ENCODE peak calls at places on chromosomes 6 and 20, in ten cellular contexts. Z is AG09309, M is ovary, I is activated B cell treated with CpG ODN at 0.5 μM for 24 hours, R is IMR-90, V is choroid plexus epithelial cell, G is endothelial cell, H is HFF-Myc, A is neural crest cell, N is WTC11. S is an unnamed sample.

GRCh38 chr6:22765015-22765414 is 195.6 kb downstream of the HDGFL1 start:
- DNase-seq in Z (no peak), M (no peak), I (no peak), R (peak), V (peak), G (no peak), H (no peak), A (no peak), N (no peak), S (no peak)

GRCh38 chr20:22805219-22805618 is 220.8 kb upstream of the FOXA2 start:
- DNase-seq in Z (peak), M (no peak), I (no peak), R (peak), V (peak), G (peak), H (no peak), A (no peak), N (peak), S (no peak)

GRCh38 chr20:59808729-59809381 is 124.6 kb downstream of the SYCP2 start:
- DNase-seq in Z (no peak), M (no peak), I (no peak), R (no peak), V (no peak), G (no peak), H (no peak), A (no peak), N (no peak), S (no peak)

GRCh38 chr6:1001655-1002349 is 308.9 kb upstream of the EXOC2 start:
- DNase-seq in Z (no peak), M (no peak), I (no peak), R (no peak), V (no peak), G (no peak), H (no peak), A (no peak), N (no peak), S (no peak)

GRCh38 chr6:42086046-42086664 is 35.8 kb downstream of the TAF8 start:
- DNase-seq in Z (no peak), M (no peak), I (no peak), R (no peak), V (peak), G (no peak), H (no peak), A (no peak), N (peak), S (no peak)

GRCh38 chr20:51481311-51481997 is 61.1 kb downstream of the NFATC2 start:
- DNase-seq in Z (no peak), M (no peak), I (no peak), R (no peak), V (no peak), G (peak), H (no peak), A (no peak), N (no peak), S (peak)

GRCh38 chr6:162509821-162510220 is 217.7 kb downstream of the PRKN start:
- DNase-seq in Z (no peak), M (no peak), I (no peak), R (no peak), V (no peak), G (no peak), H (no peak), A (no peak), N (no peak), S (no peak)

GRCh38 chr6:167898673-167899311 is 72.1 kb downstream of the AFDN start:
- DNase-seq in Z (peak), M (no peak), I (no peak), R (peak), V (peak), G (no peak), H (no peak), A (no peak), N (no peak), S (no peak)

GRCh38 chr20:53608456-53609413 is 15.1 kb upstream of the ZNF217 start:
- DNase-seq in Z (no peak), M (peak), I (no peak), R (no peak), V (peak), G (no peak), H (no peak), A (no peak), N (no peak), S (no peak)

GRCh38 chr20:41664584-41664983 is 46.4 kb upstream of the CHD6 start:
- DNase-seq in Z (no peak), M (no peak), I (no peak), R (peak), V (peak), G (no peak), H (no peak), A (no peak), N (no peak), S (no peak)

GRCh38 chr6:21634582-21634981 is 41.0 kb downstream of the SOX4 start:
- DNase-seq in Z (peak), M (no peak), I (no peak), R (peak), V (peak), G (no peak), H (peak), A (no peak), N (no peak), S (peak)

GRCh38 chr6:105077592-105078463 is 102.0 kb downstream of the POPDC3 start:
- DNase-seq in Z (peak), M (no peak), I (no peak), R (peak), V (peak), G (no peak), H (peak), A (no peak), N (no peak), S (no peak)

GRCh38 chr6:137763861-137764260 is 103.2 kb upstream of the TNFAIP3 start:
- DNase-seq in Z (no peak), M (no peak), I (no peak), R (no peak), V (no peak), G (no peak), H (no peak), A (no peak), N (no peak), S (no peak)

GRCh38 chr6:98124176-98124575 is 710.2 kb upstream of the POU3F2 start:
- DNase-seq in Z (no peak), M (no peak), I (no peak), R (no peak), V (no peak), G (no peak), H (no peak), A (no peak), N (no peak), S (no peak)

GRCh38 chr6:143896096-143896880 is 32.0 kb downstream of the ZC2HC1B start:
- DNase-seq in Z (no peak), M (no peak), I (no peak), R (no peak), V (no peak), G (no peak), H (no peak), A (no peak), N (no peak), S (peak)

GRCh38 chr6:125872259-125872921 is 81.6 kb downstream of the NCOA7 start:
- DNase-seq in Z (no peak), M (no peak), I (no peak), R (peak), V (peak), G (no peak), H (no peak), A (no peak), N (no peak), S (no peak)

GRCh38 chr6:141675957-141676356 is 456.8 kb upstream of the GJE1 start:
- DNase-seq in Z (no peak), M (no peak), I (no peak), R (peak), V (peak), G (no peak), H (no peak), A (no peak), N (no peak), S (no peak)

GRCh38 chr6:68144667-68145066 is 490.4 kb upstream of the ADGRB3 start:
- DNase-seq in Z (no peak), M (no peak), I (no peak), R (no peak), V (no peak), G (no peak), H (no peak), A (no peak), N (no peak), S (no peak)

GRCh38 chr20:51899674-51900073 is 97.4 kb upstream of the SALL4 start:
- DNase-seq in Z (no peak), M (no peak), I (no peak), R (no peak), V (no peak), G (no peak), H (no peak), A (no peak), N (no peak), S (no peak)

GRCh38 chr20:4508773-4509172 is 212.9 kb upstream of the PRND start:
- DNase-seq in Z (no peak), M (no peak), I (no peak), R (no peak), V (no peak), G (no peak), H (no peak), A (no peak), N (no peak), S (no peak)

GRCh38 chr6:119333707-119334295 is 15.8 kb downstream of the MAN1A1 start:
- DNase-seq in Z (no peak), M (no peak), I (no peak), R (no peak), V (peak), G (no peak), H (no peak), A (no peak), N (no peak), S (no peak)

GRCh38 chr6:40482532-40482931 is 104.6 kb downstream of the LRFN2 start:
- DNase-seq in Z (no peak), M (no peak), I (no peak), R (no peak), V (no peak), G (no peak), H (no peak), A (peak), N (peak), S (no peak)

GRCh38 chr6:9398794-9399373 is 963.5 kb upstream of the SLC35B3 start:
- DNase-seq in Z (no peak), M (no peak), I (no peak), R (no peak), V (peak), G (no peak), H (no peak), A (no peak), N (peak), S (no peak)

GRCh38 chr6:30926644-30927043 is 5.3 kb downstream of the SFTA2 start:
- DNase-seq in Z (no peak), M (no peak), I (no peak), R (no peak), V (peak), G (no peak), H (no peak), A (no peak), N (no peak), S (peak)

GRCh38 chr20:8790442-8791074 is 278.3 kb upstream of the PLCB4 start:
- DNase-seq in Z (no peak), M (no peak), I (no peak), R (peak), V (peak), G (peak), H (no peak), A (peak), N (peak), S (peak)

GRCh38 chr6:160030103-160030502 is 61.2 kb downstream of the IGF2R start:
- DNase-seq in Z (peak), M (peak), I (no peak), R (peak), V (peak), G (no peak), H (peak), A (no peak), N (no peak), S (no peak)

GRCh38 chr6:169428532-169428931 is 174.9 kb upstream of the THBS2 start:
- DNase-seq in Z (no peak), M (peak), I (no peak), R (no peak), V (peak), G (no peak), H (no peak), A (no peak), N (no peak), S (no peak)

GRCh38 chr6:54419885-54420284 is 111.6 kb downstream of the TINAG start:
- DNase-seq in Z (peak), M (no peak), I (no peak), R (peak), V (peak), G (no peak), H (peak), A (no peak), N (no peak), S (no peak)

GRCh38 chr6:132530293-132530974 is 7.6 kb upstream of the TAAR9 start:
- DNase-seq in Z (peak), M (peak), I (no peak), R (peak), V (peak), G (peak), H (peak), A (peak), N (peak), S (peak)

GRCh38 chr6:148943451-148943850 is 196.6 kb downstream of the UST start:
- DNase-seq in Z (peak), M (no peak), I (no peak), R (peak), V (peak), G (no peak), H (no peak), A (no peak), N (no peak), S (no peak)

GRCh38 chr6:143301204-143301603 is 149.3 kb downstream of the ADAT2 start:
- DNase-seq in Z (no peak), M (no peak), I (no peak), R (no peak), V (no peak), G (no peak), H (no peak), A (no peak), N (no peak), S (no peak)

GRCh38 chr6:79536615-79536968 is 638 bp downstream of the LCA5 start:
- DNase-seq in Z (no peak), M (peak), I (no peak), R (peak), V (peak), G (no peak), H (no peak), A (peak), N (no peak), S (peak)

GRCh38 chr20:38170914-38171300 is 5.8 kb upstream of the TGM2 start:
- DNase-seq in Z (no peak), M (no peak), I (no peak), R (no peak), V (no peak), G (no peak), H (no peak), A (no peak), N (no peak), S (no peak)

GRCh38 chr20:38171301-38172010 is 6.4 kb upstream of the TGM2 start:
- DNase-seq in Z (no peak), M (no peak), I (no peak), R (peak), V (no peak), G (no peak), H (no peak), A (no peak), N (no peak), S (no peak)

GRCh38 chr20:38175221-38176030 is 10.4 kb upstream of the TGM2 start:
- DNase-seq in Z (no peak), M (no peak), I (no peak), R (no peak), V (no peak), G (no peak), H (no peak), A (no peak), N (no peak), S (no peak)

GRCh38 chr20:38172344-38172743 is 7.3 kb upstream of the TGM2 start:
- DNase-seq in Z (no peak), M (no peak), I (no peak), R (peak), V (peak), G (no peak), H (no peak), A (no peak), N (no peak), S (no peak)

GRCh38 chr20:38173237-38174156 is 8.4 kb upstream of the TGM2 start:
- DNase-seq in Z (peak), M (no peak), I (no peak), R (peak), V (peak), G (no peak), H (peak), A (no peak), N (no peak), S (peak)
- TF ChIP-seq CTCF in Z (peak), M (no peak), I (no peak), R (peak), V (peak), G (no peak), H (no peak), A (no peak), N (no peak), S (no peak)

GRCh38 chr20:61918548-61918947 is 147.1 kb downstream of the TAF4 start:
- DNase-seq in Z (no peak), M (no peak), I (no peak), R (no peak), V (no peak), G (no peak), H (no peak), A (no peak), N (peak), S (no peak)
- TF ChIP-seq CTCF in Z (peak), M (no peak), I (no peak), R (no peak), V (no peak), G (no peak), H (no peak), A (peak), N (peak), S (no peak)

GRCh38 chr6:75109757-75110156 is 96.1 kb downstream of the COL12A1 start:
- DNase-seq in Z (no peak), M (no peak), I (no peak), R (peak), V (no peak), G (no peak), H (no peak), A (no peak), N (no peak), S (no peak)
- TF ChIP-seq CTCF in Z (no peak), M (no peak), I (no peak), R (no peak), V (no peak), G (no peak), H (no peak), A (no peak), N (no peak), S (no peak)

GRCh38 chr20:40486297-40486696 is 202.7 kb downstream of the MAFB start:
- DNase-seq in Z (no peak), M (no peak), I (no peak), R (no peak), V (no peak), G (no peak), H (no peak), A (no peak), N (no peak), S (no peak)

GRCh38 chr20:40481743-40482458 is 207.1 kb downstream of the MAFB start:
- DNase-seq in Z (no peak), M (no peak), I (no peak), R (no peak), V (peak), G (no peak), H (no peak), A (no peak), N (no peak), S (no peak)

GRCh38 chr20:40477805-40478204 is 211.2 kb downstream of the MAFB start:
- DNase-seq in Z (no peak), M (no peak), I (no peak), R (no peak), V (peak), G (no peak), H (no peak), A (no peak), N (no peak), S (no peak)

GRCh38 chr20:40481337-40481736 is 207.7 kb downstream of the MAFB start:
- DNase-seq in Z (no peak), M (no peak), I (no peak), R (no peak), V (peak), G (no peak), H (peak), A (no peak), N (no peak), S (no peak)
- TF ChIP-seq CTCF in Z (no peak), M (no peak), I (no peak), R (no peak), V (no peak), G (no peak), H (no peak), A (no peak), N (no peak), S (no peak)

DNA sequence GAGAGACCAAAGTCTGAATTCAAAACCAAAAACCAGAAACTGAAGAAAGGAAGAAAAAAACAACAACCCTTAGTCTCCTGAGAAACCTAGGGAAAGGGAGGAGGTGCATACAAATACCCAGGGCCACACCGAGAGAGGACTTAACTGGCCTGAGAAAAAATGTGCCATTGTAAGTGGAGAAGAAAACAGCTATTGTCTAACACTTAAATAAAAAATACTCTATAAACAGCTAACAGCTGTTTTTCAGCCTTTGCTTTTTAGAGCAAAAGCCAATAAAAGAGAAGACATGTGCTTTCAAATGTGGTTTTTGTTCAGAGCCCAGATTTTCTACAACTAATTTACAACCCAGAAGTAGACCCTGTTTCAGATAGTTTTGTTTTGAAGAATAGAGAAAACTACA is 56.0 kb upstream of the SLC22A16 start:
- DNase-seq in Z (no peak), M (no peak), I (no peak), R (no peak), V (no peak), G (no peak), H (no peak), A (no peak), N (no peak), S (no peak)
- TF ChIP-seq CTCF in Z (no peak), M (no peak), I (no peak), R (no peak), V (no peak), G (no peak), H (no peak), A (no peak), N (no peak), S (no peak)

DNA sequence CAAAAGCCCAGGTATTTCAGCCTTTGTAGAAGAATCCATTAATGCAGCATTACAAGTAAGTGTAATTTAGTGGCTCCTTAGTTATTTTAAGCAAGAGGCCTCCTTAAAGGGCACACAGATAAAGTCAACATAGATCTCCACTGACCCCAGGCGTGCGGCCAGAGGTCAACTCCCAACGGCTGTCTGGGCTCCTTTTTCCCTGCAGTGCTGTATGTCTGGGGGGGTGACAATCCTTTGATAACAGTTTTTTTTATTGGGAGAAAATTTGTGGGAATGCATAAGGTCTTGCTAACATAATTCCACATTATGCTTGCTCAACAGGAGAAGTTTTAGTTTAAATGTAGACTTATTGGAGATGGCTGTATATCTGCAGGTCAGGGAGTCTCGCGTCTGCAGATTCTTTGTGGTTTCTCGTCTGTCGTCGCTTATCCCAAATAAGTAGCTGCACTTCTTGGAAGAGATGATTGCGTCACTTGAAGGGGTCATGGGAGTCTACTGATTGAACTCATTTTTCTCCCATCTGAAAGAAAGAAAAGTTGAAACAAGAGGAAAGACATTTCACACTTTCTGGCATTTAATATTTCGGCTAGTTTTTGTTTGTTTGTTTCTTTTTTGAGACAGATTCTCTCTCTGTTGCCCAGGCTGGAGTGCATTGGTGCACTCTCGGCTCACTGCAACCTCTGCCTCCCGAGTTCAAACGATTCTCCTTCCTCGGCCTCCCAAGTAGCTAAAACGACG is 151.7 kb upstream of the AKAP12 start:
- DNase-seq in Z (peak), M (peak), I (no peak), R (peak), V (peak), G (no peak), H (no peak), A (no peak), N (no peak), S (no peak)
- TF ChIP-seq CTCF in Z (no peak), M (no peak), I (no peak), R (no peak), V (no peak), G (no peak), H (no peak), A (no peak), N (no peak), S (no peak)

GRCh38 chr6:107657755-107658461 is 166.2 kb downstream of the SCML4 start:
- DNase-seq in Z (no peak), M (no peak), I (peak), R (peak), V (peak), G (no peak), H (no peak), A (no peak), N (no peak), S (no peak)
- TF ChIP-seq CTCF in Z (peak), M (no peak), I (no peak), R (peak), V (peak), G (no peak), H (no peak), A (no peak), N (no peak), S (no peak)

GRCh38 chr6:71556141-71556540 is 267.5 kb downstream of the OGFRL1 start:
- DNase-seq in Z (no peak), M (no peak), I (no peak), R (no peak), V (no peak), G (no peak), H (no peak), A (no peak), N (no peak), S (no peak)
- TF ChIP-seq CTCF in Z (no peak), M (no peak), I (no peak), R (no peak), V (no peak), G (no peak), H (no peak), A (no peak), N (no peak), S (no peak)